ENCODE peak calls at places on chromosomes 12 and 14, in four cellular contexts. U, Z, R and O are unnamed samples.

GRCh38 chr12:1500095-1500801 is 94.1 kb downstream of the FBXL14 start:
- DNase-seq in U (no peak), Z (no peak), R (peak; percentile 30), O (no peak)

GRCh38 chr12:124039276-124039675 is 66.3 kb downstream of the ZNF664 start:
- DNase-seq in U (no peak), Z (peak; percentile 71), R (no peak), O (no peak)

GRCh38 chr12:31387011-31387410 is 61.1 kb upstream of the SINHCAF start:
- DNase-seq in U (no peak), Z (no peak), R (no peak), O (no peak)

GRCh38 chr14:28767239-28767850 is 758 bp downstream of the FOXG1 start:
- DNase-seq in U (no peak), Z (no peak), R (no peak), O (no peak)

GRCh38 chr12:88519802-88520435 is 60.4 kb downstream of the KITLG start:
- DNase-seq in U (no peak), Z (no peak), R (no peak), O (no peak)

GRCh38 chr14:58107947-58108552 is 44.0 kb downstream of the ARMH4 start:
- DNase-seq in U (no peak), Z (peak; percentile 25), R (peak; percentile 38), O (peak; percentile 15)

GRCh38 chr12:112527501-112527900 is 108.8 kb downstream of the PTPN11 start:
- DNase-seq in U (no peak), Z (no peak), R (no peak), O (no peak)

GRCh38 chr12:124460771-124461170 is 106.6 kb downstream of the NCOR2 start:
- DNase-seq in U (no peak), Z (no peak), R (no peak), O (no peak)

GRCh38 chr14:92040431-92041040 is 677 bp upstream of the TRIP11 start:
- DNase-seq in U (no peak), Z (peak; percentile 58), R (no peak), O (no peak)

GRCh38 chr14:77638738-77639137 is 22.3 kb upstream of the SPTLC2 start:
- DNase-seq in U (no peak), Z (no peak), R (no peak), O (no peak)

GRCh38 chr14:23252420-23253333 is 14.9 kb downstream of the RNF212B start:
- DNase-seq in U (peak; percentile 40), Z (no peak), R (no peak), O (no peak)

GRCh38 chr12:108019862-108020261 is 109.2 kb upstream of the WSCD2 start:
- DNase-seq in U (peak; percentile 20), Z (no peak), R (no peak), O (no peak)

GRCh38 chr12:3034067-3034750 is 43.0 kb upstream of the TSPAN9 start:
- DNase-seq in U (peak; percentile 93), Z (peak; percentile 77), R (peak; percentile 85), O (peak; percentile 83)

GRCh38 chr12:54356951-54357356 is 7.3 kb downstream of the GPR84 start:
- DNase-seq in U (peak; percentile 57), Z (no peak), R (no peak), O (peak; percentile 68)

GRCh38 chr14:68106917-68107316 is 287.3 kb downstream of the RAD51B start:
- DNase-seq in U (no peak), Z (no peak), R (no peak), O (no peak)

GRCh38 chr12:127145929-127146789 is 1120.8 kb upstream of the TMEM132C start:
- DNase-seq in U (peak; percentile 60), Z (peak; percentile 74), R (peak; percentile 94), O (no peak)
- TF ChIP-seq CTCF in U (no peak), Z (no peak), R (no peak), O (no peak)

GRCh38 chr12:103769240-103769945 is 71.6 kb downstream of the NT5DC3 start:
- DNase-seq in U (peak; percentile 47), Z (no peak), R (no peak), O (no peak)
- TF ChIP-seq CTCF in U (no peak), Z (no peak), R (no peak), O (no peak)

GRCh38 chr14:99475660-99476059 is 5.0 kb downstream of the SETD3 start:
- DNase-seq in U (no peak), Z (no peak), R (no peak), O (no peak)
- TF ChIP-seq CTCF in U (no peak), Z (no peak), R (no peak), O (no peak)

GRCh38 chr12:53179694-53180269 is 740 bp upstream of the ZNF740 start:
- DNase-seq in U (no peak), Z (no peak), R (no peak), O (peak; percentile 33)
- TF ChIP-seq CTCF in U (no peak), Z (no peak), R (no peak), O (no peak)

GRCh38 chr12:14570231-14570630 is 2.5 kb upstream of the PLBD1 start:
- DNase-seq in U (no peak), Z (no peak), R (no peak), O (no peak)

GRCh38 chr12:14571779-14572178 is 4.1 kb upstream of the PLBD1 start:
- DNase-seq in U (no peak), Z (no peak), R (no peak), O (no peak)

GRCh38 chr12:14575585-14575984 is 7.9 kb upstream of the PLBD1 start:
- DNase-seq in U (no peak), Z (no peak), R (no peak), O (no peak)

GRCh38 chr12:14573118-14573517 is 5.4 kb upstream of the PLBD1 start:
- DNase-seq in U (no peak), Z (no peak), R (no peak), O (no peak)

GRCh38 chr12:14572401-14572800 is 4.7 kb upstream of the PLBD1 start:
- DNase-seq in U (no peak), Z (no peak), R (no peak), O (no peak)
- TF ChIP-seq CTCF in U (peak; percentile 50), Z (peak; percentile 10), R (no peak), O (no peak)

DNA sequence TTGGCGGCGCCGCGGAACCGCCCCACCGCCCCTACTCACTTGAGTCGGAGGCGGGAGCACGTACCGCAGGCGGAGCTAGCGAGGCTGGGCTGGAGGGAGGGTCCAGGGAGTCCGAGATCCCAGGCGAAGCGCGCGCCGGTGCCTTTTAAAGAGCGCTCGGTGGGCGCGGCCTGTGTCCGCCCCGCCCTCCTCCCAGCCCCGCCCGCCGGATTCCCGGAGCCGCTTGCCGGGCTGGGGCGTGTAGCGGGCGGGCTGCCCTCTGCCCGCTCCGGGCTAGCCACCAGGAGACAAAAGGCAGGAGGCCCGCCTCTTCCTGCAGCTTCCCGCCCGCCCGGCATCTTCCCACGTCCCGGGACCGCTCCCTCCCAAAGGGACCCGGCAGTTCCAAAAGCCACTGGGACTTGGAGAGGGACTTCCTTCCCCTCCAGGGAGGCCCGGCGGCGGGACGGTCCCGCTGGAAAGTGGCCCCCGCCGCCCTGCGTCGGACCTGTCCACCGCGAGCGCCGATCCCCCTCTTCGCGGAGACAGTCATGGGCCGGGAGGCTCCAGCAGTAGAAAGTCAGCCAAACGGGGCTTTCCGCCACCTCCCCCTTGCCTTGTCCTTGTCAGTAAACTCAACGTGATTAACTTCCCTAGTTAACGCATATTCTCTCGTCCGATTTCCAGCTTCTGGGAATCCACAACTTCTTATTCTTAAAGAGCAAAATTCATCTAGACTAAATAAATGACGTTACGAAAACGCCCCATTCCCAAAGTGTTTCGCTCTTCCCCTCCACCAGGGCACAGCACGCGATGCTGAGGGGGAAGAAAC is at the start of gene CSRP2:
- DNase-seq in U (peak; percentile 98), Z (peak; percentile 89), R (peak; percentile 93), O (peak; percentile 96)
- TF ChIP-seq CTCF in U (peak; percentile 51), Z (no peak), R (peak; percentile 26), O (peak; percentile 30)